ENCODE peak calls at places on chromosome 6, in eight cellular contexts. A is tibial nerve; S is psoas muscle; R is lower lobe of right lung; H is CD8-positive, alpha-beta memory T cell; C is effector memory CD4-positive, alpha-beta T cell; X is CD4-positive, alpha-beta memory T cell; U is PC-9. D is an unnamed sample.
A peak's percentile ranks its signal among the peaks of the same experiment; 100 is the strongest.

GRCh38 chr6:2938632-2939083 is 32.7 kb downstream of the SERPINB6 start:
- DNase-seq in U (no peak), C (no peak), R (no peak), A (no peak), S (no peak), H (no peak), X (no peak), D (no peak)

GRCh38 chr6:1760876-1761275 is 151.2 kb downstream of the FOXC1 start:
- DNase-seq in R (no peak), H (no peak), A (no peak), C (no peak), U (no peak), X (no peak), S (no peak), D (no peak)

GRCh38 chr6:100346828-100347227 is 117.9 kb downstream of the SIM1 start:
- DNase-seq in S (no peak), H (no peak), U (no peak), X (no peak), A (no peak), R (no peak), C (no peak), D (no peak)

GRCh38 chr6:36197739-36198221 is 1.2 kb downstream of the BRPF3 start:
- DNase-seq in S (no peak), X (no peak), H (no peak), A (no peak), U (no peak), R (no peak), C (no peak), D (no peak)

GRCh38 chr6:13384966-13385365 is 56.6 kb upstream of the TBC1D7 start:
- DNase-seq in R (no peak), S (no peak), X (no peak), U (no peak), H (no peak), C (no peak), A (no peak), D (no peak)

GRCh38 chr6:42916288-42916687 is 435 bp downstream of the PTCRA start:
- DNase-seq in C (no peak), X (no peak), A (no peak), S (no peak), R (no peak), H (no peak), U (no peak), D (no peak)

GRCh38 chr6:31037169-31037568 is 26.9 kb downstream of the MUC22 start:
- DNase-seq in X (no peak), U (no peak), H (no peak), R (no peak), C (no peak), A (no peak), S (no peak), D (no peak)

GRCh38 chr6:116363759-116364158 is 7.0 kb upstream of the DSE start:
- DNase-seq in A (no peak), H (no peak), X (no peak), R (no peak), U (no peak), C (no peak), S (no peak), D (no peak)

GRCh38 chr6:48136856-48137255 is 25.9 kb upstream of the PTCHD4 start:
- DNase-seq in S (no peak), A (no peak), U (no peak), R (no peak), C (no peak), X (no peak), H (no peak), D (no peak)

GRCh38 chr6:6414946-6415345 is 94.5 kb upstream of the F13A1 start:
- DNase-seq in U (no peak), S (no peak), H (no peak), A (no peak), X (no peak), C (no peak), R (no peak), D (no peak)

GRCh38 chr6:108549241-108549640 is 11.5 kb upstream of the FOXO3 start:
- DNase-seq in A (no peak), S (no peak), H (no peak), U (no peak), R (no peak), C (no peak), X (no peak), D (no peak)
- H3K4me3 ChIP-seq in A (no peak overlapping the region), S (no peak overlapping the region), H (no peak overlapping the region), U (no peak overlapping the region), R (no peak overlapping the region), C (no peak overlapping the region), X (no peak overlapping the region), D (no peak overlapping the region)

GRCh38 chr6:16766836-16767745 is 5.8 kb upstream of the ATXN1 start:
- DNase-seq in S (no peak), R (no peak), X (no peak), U (no peak), H (no peak), A (no peak), C (no peak), D (peak; percentile 61)

GRCh38 chr6:16769131-16769985 is 8.1 kb upstream of the ATXN1 start:
- DNase-seq in U (peak; percentile 85), S (peak; percentile 14), R (no peak), C (peak; percentile 61), H (peak; percentile 84), X (peak; percentile 91), A (no peak), D (peak; percentile 91)

GRCh38 chr6:16766043-16766521 is 4.8 kb upstream of the ATXN1 start:
- DNase-seq in U (peak; percentile 65), A (no peak), C (no peak), H (no peak), R (no peak), X (peak; percentile 55), S (no peak), D (peak; percentile 99)

GRCh38 chr6:16769986-16770376 is 8.7 kb upstream of the ATXN1 start:
- DNase-seq in H (no peak), A (no peak), S (no peak), X (no peak), U (peak; percentile 37), R (no peak), C (no peak), D (peak; percentile 76)

DNA sequence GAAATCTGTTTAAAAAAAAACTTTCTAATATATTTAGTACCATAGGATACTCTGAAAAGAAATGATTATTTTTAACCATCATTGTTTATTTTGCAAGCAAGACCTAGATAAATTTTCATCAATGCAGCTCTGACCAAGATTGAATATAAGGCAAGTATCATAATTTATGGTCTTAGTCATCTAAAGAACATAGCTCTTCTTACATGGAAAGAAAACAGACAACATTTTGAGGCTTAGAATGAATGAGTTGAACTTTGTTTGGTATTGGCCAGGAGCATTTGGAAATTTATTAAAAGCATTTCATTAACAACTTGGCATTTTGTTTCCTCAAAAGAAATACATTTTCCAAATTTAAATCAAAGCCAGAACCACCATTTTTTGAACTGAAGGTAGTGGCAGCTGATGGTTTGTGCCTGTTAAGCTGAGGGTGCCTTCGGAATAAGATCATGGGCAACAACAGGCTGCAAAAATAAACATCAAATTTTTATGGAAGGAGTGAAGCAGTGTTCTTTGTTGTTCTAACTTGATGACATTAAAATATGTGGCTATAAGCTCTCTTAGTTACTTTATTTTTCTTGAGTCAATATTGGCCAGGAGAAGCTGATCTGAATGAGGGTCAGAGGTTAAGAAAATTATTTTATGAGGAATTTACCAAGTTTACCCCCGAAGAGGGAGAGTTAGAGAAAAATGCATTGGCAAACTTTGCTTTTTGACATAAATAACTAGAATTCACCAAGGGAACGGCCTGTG is 6.7 kb upstream of the ATXN1 start:
- DNase-seq in C (no peak), A (no peak), X (no peak), S (no peak), U (no peak), R (no peak), H (no peak), D (peak; percentile 70)
- H3K4me1 ChIP-seq in C (peaks cover 30% of the 10 kb centered on the region), A (peaks cover 18% of the 10 kb centered on the region), X (peaks cover 63% of the 10 kb centered on the region), S (peaks cover 37% of the 10 kb centered on the region), U (peaks cover 83% of the 10 kb centered on the region), R (peaks cover 46% of the 10 kb centered on the region), H (peaks cover 54% of the 10 kb centered on the region), D (peaks cover 72% of the 10 kb centered on the region)

GRCh38 chr6:154292066-154292465 is 64.5 kb downstream of the IPCEF1 start:
- DNase-seq in X (no peak), A (no peak), R (no peak), U (no peak), S (no peak), C (no peak), H (no peak), D (no peak)

GRCh38 chr6:154295733-154296132 is 60.9 kb downstream of the IPCEF1 start:
- DNase-seq in C (no peak), H (no peak), X (no peak), U (no peak), R (no peak), S (no peak), A (no peak), D (no peak)

GRCh38 chr6:154297210-154297609 is 59.4 kb downstream of the IPCEF1 start:
- DNase-seq in U (no peak), H (no peak), A (no peak), C (no peak), S (no peak), X (no peak), R (no peak), D (no peak)

GRCh38 chr6:154289818-154290508 is 66.6 kb downstream of the IPCEF1 start:
- DNase-seq in C (no peak), U (peak; percentile 7), A (no peak), S (no peak), X (no peak), R (no peak), H (no peak), D (no peak)

GRCh38 chr6:154292855-154293519 is 63.6 kb downstream of the IPCEF1 start:
- DNase-seq in S (no peak), R (no peak), C (no peak), X (no peak), A (no peak), U (peak; percentile 7), H (no peak), D (no peak)
- H3K4me3 ChIP-seq in S (no peak overlapping the region), R (no peak overlapping the region), C (no peak overlapping the region), X (no peak overlapping the region), A (no peak overlapping the region), U (peak overlapping the region; percentile 44), H (no peak overlapping the region), D (peak overlapping the region; percentile 0)

DNA sequence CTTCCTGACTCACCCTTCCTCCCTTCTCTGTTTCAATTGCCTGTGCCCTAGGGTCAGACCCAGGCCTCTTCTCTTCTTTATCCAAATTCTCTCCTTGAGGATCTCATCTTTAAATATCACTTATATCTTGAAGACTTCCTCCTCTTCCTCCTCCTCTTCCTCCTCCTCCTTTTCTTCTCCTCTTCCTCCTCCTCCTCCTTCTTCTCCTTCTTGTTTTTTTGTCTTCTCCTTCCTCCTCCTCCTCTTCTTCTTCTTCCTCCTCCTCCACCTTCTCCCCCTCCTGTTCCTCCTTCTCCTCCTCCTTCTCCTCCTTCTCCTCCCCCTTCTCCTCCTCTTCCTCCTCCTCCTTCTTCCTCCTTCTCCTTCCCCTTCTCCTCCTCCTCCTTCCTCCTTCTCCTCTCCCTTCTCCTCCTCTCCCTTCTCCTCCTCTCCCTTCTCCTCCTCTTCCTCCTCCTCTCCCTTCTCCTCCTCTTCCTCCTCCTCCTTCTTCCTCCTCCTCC is 127.6 kb upstream of the AKIRIN2 start:
- DNase-seq in R (no peak), S (no peak), X (no peak), C (no peak), A (no peak), U (no peak), H (no peak), D (no peak)
- H3K4me1 ChIP-seq in R (peaks cover 21% of the 10 kb centered on the region), S (no peaks in the 10 kb centered on the region), X (peaks cover 22% of the 10 kb centered on the region), C (peaks cover 9% of the 10 kb centered on the region), A (peaks cover 4% of the 10 kb centered on the region), U (no peaks in the 10 kb centered on the region), H (peaks cover 6% of the 10 kb centered on the region), D (peaks cover 27% of the 10 kb centered on the region)